ENCODE peak calls at places on chromosome 15, in seven cellular contexts. W, F, J, X, Z, N and I are unnamed samples.

GRCh38 chr15:101637549-101638318 is 14.4 kb downstream of the TM2D3 start:
- DNase-seq in W (no peak), F (no peak), J (no peak), X (no peak), Z (no peak), N (no peak), I (no peak)

GRCh38 chr15:73620078-73620477 is 13.1 kb downstream of the NPTN start:
- DNase-seq in W (no peak), F (no peak), J (no peak), X (no peak), Z (no peak), N (no peak), I (no peak)

GRCh38 chr15:69474291-69474690 is 21.7 kb downstream of the RPLP1 start:
- DNase-seq in W (no peak), F (no peak), J (peak), X (no peak), Z (no peak), N (peak), I (no peak)

GRCh38 chr15:86743283-86743903 is 663.7 kb downstream of the AGBL1 start:
- DNase-seq in W (no peak), F (peak), J (no peak), X (peak), Z (peak), N (no peak), I (peak)

GRCh38 chr15:65366122-65366892 is 11.5 kb downstream of the IGDCC3 start:
- DNase-seq in W (no peak), F (no peak), J (no peak), X (no peak), Z (no peak), N (no peak), I (no peak)

GRCh38 chr15:89034305-89034704 is 54.0 kb upstream of the ABHD2 start:
- DNase-seq in W (no peak), F (no peak), J (no peak), X (no peak), Z (no peak), N (peak), I (no peak)

GRCh38 chr15:48624700-48625099 is 20.8 kb downstream of the FBN1 start:
- DNase-seq in W (no peak), F (no peak), J (no peak), X (no peak), Z (no peak), N (no peak), I (no peak)

GRCh38 chr15:61364871-61365270 is 135.8 kb upstream of the RORA start:
- DNase-seq in W (no peak), F (peak), J (no peak), X (peak), Z (no peak), N (no peak), I (peak)

GRCh38 chr15:34986326-34987181 is 1.5 kb downstream of the ZNF770 start:
- DNase-seq in W (no peak), F (no peak), J (no peak), X (no peak), Z (no peak), N (no peak), I (no peak)

GRCh38 chr15:33197636-33198035 is 3.1 kb upstream of the FMN1 start:
- DNase-seq in W (no peak), F (no peak), J (no peak), X (no peak), Z (no peak), N (no peak), I (no peak)

GRCh38 chr15:44535509-44536297 is 1.2 kb upstream of the EIF3J start:
- DNase-seq in W (peak), F (peak), J (no peak), X (peak), Z (no peak), N (no peak), I (no peak)

GRCh38 chr15:86082619-86083377 is 3.1 kb downstream of the AGBL1 start:
- DNase-seq in W (no peak), F (no peak), J (no peak), X (no peak), Z (peak), N (no peak), I (no peak)

GRCh38 chr15:56428821-56429458 is 36.0 kb downstream of the MNS1 start:
- DNase-seq in W (peak), F (no peak), J (peak), X (no peak), Z (no peak), N (peak), I (no peak)
- TF ChIP-seq CTCF in W (peak), F (peak), J (peak), X (peak), Z (peak), N (peak), I (peak)

GRCh38 chr15:29935296-29936020 is 113.2 kb upstream of the TJP1 start:
- DNase-seq in W (no peak), F (peak), J (no peak), X (peak), Z (no peak), N (no peak), I (no peak)
- TF ChIP-seq CTCF in W (no peak), F (no peak), J (peak), X (no peak), Z (no peak), N (peak), I (no peak)

GRCh38 chr15:45660231-45660979 is 25.6 kb downstream of the SQOR start:
- DNase-seq in W (peak), F (no peak), J (peak), X (no peak), Z (no peak), N (no peak), I (no peak)
- TF ChIP-seq CTCF in W (no peak), F (no peak), J (no peak), X (no peak), Z (peak), N (no peak), I (no peak)

DNA sequence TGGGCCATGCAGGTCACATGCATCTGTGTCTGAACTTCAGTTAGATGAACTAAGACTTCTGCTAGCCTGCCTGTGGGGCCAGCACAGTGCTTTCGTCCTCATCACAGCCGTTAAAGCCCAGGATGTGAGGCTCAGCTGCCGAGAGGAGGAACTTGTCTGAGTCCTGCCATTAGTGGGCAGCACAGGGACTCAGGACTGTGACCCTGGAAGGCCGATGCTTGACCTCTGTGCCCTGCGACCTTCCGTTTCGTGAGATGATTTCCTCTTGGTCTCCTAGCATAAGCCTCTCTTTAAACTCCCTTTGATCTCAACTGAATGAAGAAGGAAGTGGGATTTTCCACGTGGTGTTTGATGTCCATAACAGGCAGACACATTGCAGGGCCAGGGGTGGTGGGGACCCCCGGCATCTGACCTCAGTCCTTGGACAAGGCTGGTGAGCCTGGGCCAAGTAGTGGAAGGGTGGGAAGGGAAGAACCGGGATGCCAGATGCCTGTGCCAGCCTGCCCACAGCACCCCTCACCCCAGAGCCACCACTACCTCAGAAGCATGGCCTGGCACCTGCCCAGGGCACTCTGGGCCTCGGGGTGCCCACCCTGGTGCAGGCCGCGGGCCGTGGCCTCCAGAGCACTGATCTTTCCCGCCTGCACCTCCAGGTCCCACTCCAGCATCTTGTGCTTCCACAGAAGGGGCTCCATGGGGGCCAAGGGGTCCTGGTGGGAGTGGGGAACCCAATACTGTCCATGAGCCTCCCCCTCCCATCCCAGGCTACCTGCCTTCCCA is 21.6 kb downstream of the PLA2G4B start:
- DNase-seq in W (no peak), F (no peak), J (no peak), X (no peak), Z (no peak), N (no peak), I (peak)
- TF ChIP-seq CTCF in W (peak), F (no peak), J (peak), X (no peak), Z (no peak), N (no peak), I (no peak)

DNA sequence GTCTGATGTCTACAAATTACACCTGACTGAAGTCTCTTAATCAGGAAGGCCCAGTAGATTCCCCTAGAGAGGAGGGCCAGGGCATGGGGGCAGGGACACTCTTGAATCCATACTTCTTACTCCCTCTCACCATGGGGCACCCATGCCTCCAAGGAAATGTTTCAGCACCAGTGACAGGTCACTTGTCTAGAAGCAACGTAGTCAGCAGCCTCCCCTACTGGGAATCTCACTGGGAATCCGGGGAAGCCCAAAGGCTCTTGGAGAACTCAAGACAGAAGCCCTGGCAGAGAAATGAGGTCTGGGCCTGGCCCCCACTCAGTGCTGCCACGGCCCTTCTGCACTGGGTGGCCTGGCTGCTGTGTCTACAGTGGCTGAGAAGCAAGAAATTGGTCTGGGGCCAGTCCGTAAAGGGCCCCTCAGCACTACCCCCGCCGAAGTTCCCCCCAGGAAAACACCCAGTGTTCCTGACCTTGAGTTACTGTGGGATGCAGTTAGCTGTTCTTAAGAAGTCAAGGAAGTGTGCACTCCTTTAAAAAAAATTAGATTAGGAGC is 5.2 kb upstream of the LINGO1 start:
- DNase-seq in W (no peak), F (no peak), J (no peak), X (no peak), Z (no peak), N (no peak), I (no peak)
- TF ChIP-seq CTCF in W (no peak), F (no peak), J (no peak), X (no peak), Z (no peak), N (no peak), I (no peak)